ENCODE peak calls at places on chromosomes 12 and 14, in four cellular contexts. One of them, this sample, is unnamed.

GRCh38 chr14:24612186-24612585 is 2.7 kb upstream of the GZMH start:
- DNase-seq in NCI-H510A treated with DMSO at 0.1 percent for 48 hours: peak; percentile 12
- DNase-seq in AG04450: no peak
- DNase-seq in stimulated activated CD4-positive, alpha-beta T cell treated with anti-CD3 and anti-CD28 coated beads, TNF-alpha, amount 100 ng/mL, for 1 hour: no peak
- DNase-seq in this sample: no peak

GRCh38 chr14:77100961-77101360 is 2.9 kb downstream of the CIPC start:
- DNase-seq in AG04450: no peak
- DNase-seq in stimulated activated CD4-positive, alpha-beta T cell treated with anti-CD3 and anti-CD28 coated beads, TNF-alpha, amount 100 ng/mL, for 1 hour: no peak
- DNase-seq in NCI-H510A treated with DMSO at 0.1 percent for 48 hours: no peak
- DNase-seq in this sample: no peak

GRCh38 chr12:59600174-59600573 is 4.3 kb downstream of the SLC16A7 start:
- DNase-seq in stimulated activated CD4-positive, alpha-beta T cell treated with anti-CD3 and anti-CD28 coated beads, TNF-alpha, amount 100 ng/mL, for 1 hour: no peak
- DNase-seq in NCI-H510A treated with DMSO at 0.1 percent for 48 hours: no peak
- DNase-seq in AG04450: no peak
- DNase-seq in this sample: no peak

GRCh38 chr12:12799163-12799920 is 13.8 kb upstream of the DDX47 start:
- DNase-seq in stimulated activated CD4-positive, alpha-beta T cell treated with anti-CD3 and anti-CD28 coated beads, TNF-alpha, amount 100 ng/mL, for 1 hour: no peak
- DNase-seq in AG04450: no peak
- DNase-seq in NCI-H510A treated with DMSO at 0.1 percent for 48 hours: no peak
- DNase-seq in this sample: no peak

GRCh38 chr14:74920281-74920680 is 2.8 kb downstream of the RPS6KL1 start:
- DNase-seq in NCI-H510A treated with DMSO at 0.1 percent for 48 hours: no peak
- DNase-seq in AG04450: no peak
- DNase-seq in stimulated activated CD4-positive, alpha-beta T cell treated with anti-CD3 and anti-CD28 coated beads, TNF-alpha, amount 100 ng/mL, for 1 hour: no peak
- DNase-seq in this sample: no peak

GRCh38 chr12:109131522-109132050 is 15.2 kb downstream of the ACACB start:
- DNase-seq in stimulated activated CD4-positive, alpha-beta T cell treated with anti-CD3 and anti-CD28 coated beads, TNF-alpha, amount 100 ng/mL, for 1 hour: no peak
- DNase-seq in AG04450: no peak
- DNase-seq in NCI-H510A treated with DMSO at 0.1 percent for 48 hours: no peak
- DNase-seq in this sample: no peak

GRCh38 chr12:19410639-19411184 is 28.6 kb upstream of the AEBP2 start:
- DNase-seq in NCI-H510A treated with DMSO at 0.1 percent for 48 hours: no peak
- DNase-seq in AG04450: no peak
- DNase-seq in stimulated activated CD4-positive, alpha-beta T cell treated with anti-CD3 and anti-CD28 coated beads, TNF-alpha, amount 100 ng/mL, for 1 hour: no peak
- DNase-seq in this sample: no peak

GRCh38 chr12:80825506-80825905 is 108.8 kb downstream of the MYF5 start:
- DNase-seq in AG04450: no peak
- DNase-seq in NCI-H510A treated with DMSO at 0.1 percent for 48 hours: no peak
- DNase-seq in stimulated activated CD4-positive, alpha-beta T cell treated with anti-CD3 and anti-CD28 coated beads, TNF-alpha, amount 100 ng/mL, for 1 hour: no peak
- DNase-seq in this sample: no peak

GRCh38 chr12:5442251-5443006 is 10.5 kb downstream of the NTF3 start:
- DNase-seq in AG04450: no peak
- DNase-seq in NCI-H510A treated with DMSO at 0.1 percent for 48 hours: peak; percentile 19
- DNase-seq in stimulated activated CD4-positive, alpha-beta T cell treated with anti-CD3 and anti-CD28 coated beads, TNF-alpha, amount 100 ng/mL, for 1 hour: no peak
- DNase-seq in this sample: peak; percentile 12

GRCh38 chr12:107402041-107403022 is 283.3 kb upstream of the PWP1 start:
- DNase-seq in AG04450: no peak
- DNase-seq in NCI-H510A treated with DMSO at 0.1 percent for 48 hours: peak; percentile 68
- DNase-seq in stimulated activated CD4-positive, alpha-beta T cell treated with anti-CD3 and anti-CD28 coated beads, TNF-alpha, amount 100 ng/mL, for 1 hour: peak; percentile 25
- DNase-seq in this sample: peak; percentile 34

GRCh38 chr12:50066402-50066801 is 9.0 kb downstream of the ASIC1 start:
- DNase-seq in stimulated activated CD4-positive, alpha-beta T cell treated with anti-CD3 and anti-CD28 coated beads, TNF-alpha, amount 100 ng/mL, for 1 hour: no peak
- DNase-seq in AG04450: peak; percentile 61
- DNase-seq in NCI-H510A treated with DMSO at 0.1 percent for 48 hours: no peak
- DNase-seq in this sample: peak; percentile 64

This sample was measured in fibroblast of the conjunctiva.